ENCODE peak calls at places on chromosomes 13 and 19, in ten cellular contexts. F is A549, V is IMR-90, W is uterus, O is testis, Z is lower leg skin, S is HCT116, K is suprapubic skin, D is ovary, P is Peyer's patch. I is an unnamed sample.

GRCh38 chr19:17418710-17419109 is 1.1 kb upstream of the MVB12A start:
- DNase-seq in F (no peak), V (no peak), W (no peak), O (no peak), Z (no peak), S (no peak), K (no peak), D (no peak), P (no peak), I (no peak)

GRCh38 chr13:91133941-91134772 is 213.3 kb upstream of the MIR17HG start:
- DNase-seq in F (peak; percentile 18), V (peak; percentile 54), W (no peak), O (peak; percentile 63), Z (peak; percentile 25), S (peak; percentile 45), K (no peak), D (no peak), P (peak; percentile 76), I (peak; percentile 36)

GRCh38 chr13:29593605-29594297 is 1.7 kb downstream of the SLC7A1 start:
- DNase-seq in F (no peak), V (no peak), W (no peak), O (no peak), Z (no peak), S (no peak), K (no peak), D (no peak), P (no peak), I (peak; percentile 24)

GRCh38 chr13:51826606-51827005 is 18.4 kb downstream of the TMEM272 start:
- DNase-seq in F (no peak), V (no peak), W (peak; percentile 66), O (peak; percentile 70), Z (no peak), S (no peak), K (no peak), D (peak; percentile 56), P (no peak), I (no peak)

GRCh38 chr19:6774821-6775707 is 2.6 kb downstream of the VAV1 start:
- DNase-seq in F (no peak), V (no peak), W (no peak), O (no peak), Z (no peak), S (no peak), K (no peak), D (no peak), P (no peak), I (no peak)

GRCh38 chr13:106484084-106484754 is 51.2 kb downstream of the EFNB2 start:
- DNase-seq in F (no peak), V (no peak), W (no peak), O (no peak), Z (no peak), S (no peak), K (no peak), D (no peak), P (no peak), I (no peak)

GRCh38 chr13:98333481-98333880 is 156.4 kb upstream of the RNF113B start:
- DNase-seq in F (no peak), V (no peak), W (no peak), O (no peak), Z (no peak), S (no peak), K (no peak), D (no peak), P (no peak), I (no peak)

GRCh38 chr19:16564842-16565241 is 7.4 kb downstream of the SLC35E1 start:
- DNase-seq in F (no peak), V (no peak), W (no peak), O (no peak), Z (no peak), S (no peak), K (no peak), D (no peak), P (no peak), I (no peak)

DNA sequence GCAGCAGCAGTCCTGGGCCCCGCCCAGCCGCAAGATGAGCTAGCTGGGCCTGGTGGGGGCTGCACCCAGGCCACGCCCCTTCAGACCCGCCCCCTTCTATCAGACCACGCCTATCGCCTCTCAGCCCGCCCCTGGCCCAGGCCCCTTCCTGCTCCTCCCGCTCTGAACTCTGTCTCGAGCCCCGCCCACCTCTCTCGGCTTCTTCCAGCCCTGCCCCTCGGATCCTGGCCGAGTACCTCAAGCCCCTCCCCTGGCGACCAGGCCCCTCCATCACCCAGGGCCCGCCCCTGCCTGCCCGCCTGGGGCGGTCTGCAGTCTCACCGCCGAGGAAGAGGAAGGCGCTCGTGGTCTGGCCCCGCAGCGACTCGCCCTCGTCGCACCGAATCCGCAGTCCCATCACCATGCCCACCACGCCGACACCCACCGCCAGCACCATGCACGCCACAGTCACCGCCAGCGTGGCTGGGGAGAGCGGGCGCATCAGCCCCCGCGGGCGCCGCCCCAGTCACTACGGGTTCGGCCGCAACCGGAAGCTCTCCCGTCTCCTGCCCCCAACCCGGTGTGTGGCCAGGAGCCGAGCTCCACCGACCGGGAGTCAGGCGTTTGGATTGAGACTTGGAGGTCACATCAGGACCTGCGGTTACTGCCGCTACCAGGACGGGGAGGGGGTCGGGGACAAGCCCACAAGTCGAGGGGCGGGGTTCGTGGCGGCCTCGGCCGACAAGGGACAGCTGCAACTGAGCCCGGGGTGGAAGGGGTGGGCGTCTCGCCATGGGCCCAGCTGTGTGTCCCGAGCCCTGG is 1.0 kb downstream of the CLDND2 start:
- DNase-seq in F (peak; percentile 93), V (peak; percentile 98), W (peak; percentile 100), O (peak; percentile 100), Z (peak; percentile 99), S (peak; percentile 97), K (peak; percentile 100), D (peak; percentile 100), P (peak; percentile 100), I (peak; percentile 99)
- TF ChIP-seq POLR2A in F (peak; percentile 92), V (peak; percentile 57), W (no peak), O (no peak), Z (no peak), S (peak; percentile 17), K (no peak), D (no peak), P (no peak), I (peak; percentile 81)

DNA sequence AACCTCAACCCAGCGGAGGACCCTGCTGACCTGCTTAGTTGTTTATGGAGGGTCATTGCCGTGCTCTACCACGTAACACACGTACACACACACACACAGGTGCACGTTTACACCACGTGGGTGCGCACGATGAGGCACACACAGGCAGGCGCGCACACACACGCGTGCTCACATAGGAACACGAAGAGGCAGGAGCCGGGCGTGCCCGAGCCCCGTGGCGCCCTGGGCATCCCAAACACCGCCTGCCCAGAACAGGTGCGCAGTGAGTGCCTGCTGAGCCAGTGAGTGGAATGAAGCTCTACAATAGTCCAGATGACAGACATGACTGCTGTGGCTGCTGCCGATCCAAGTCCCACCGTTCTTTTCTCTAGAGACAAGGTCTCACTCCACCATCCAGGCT is 11.2 kb upstream of the MADCAM1 start:
- DNase-seq in F (no peak), V (no peak), W (no peak), O (no peak), Z (no peak), S (no peak), K (no peak), D (no peak), P (no peak), I (no peak)
- TF ChIP-seq POLR2A in F (no peak), V (no peak), W (no peak), O (no peak), Z (no peak), S (no peak), K (no peak), D (no peak), P (no peak), I (no peak)

GRCh38 chr19:47268028-47268427 is 6.7 kb upstream of the INAFM1 start:
- DNase-seq in F (no peak), V (no peak), W (no peak), O (no peak), Z (no peak), S (no peak), K (no peak), D (no peak), P (no peak), I (no peak)

GRCh38 chr19:47269596-47269995 is 5.1 kb upstream of the INAFM1 start:
- DNase-seq in F (no peak), V (no peak), W (no peak), O (no peak), Z (no peak), S (no peak), K (no peak), D (no peak), P (no peak), I (no peak)

GRCh38 chr19:47267350-47267759 is 7.3 kb upstream of the INAFM1 start:
- DNase-seq in F (no peak), V (no peak), W (no peak), O (no peak), Z (no peak), S (no peak), K (no peak), D (no peak), P (no peak), I (no peak)

GRCh38 chr19:47264629-47265028 is 8.3 kb downstream of the CCDC9 start:
- DNase-seq in F (no peak), V (no peak), W (no peak), O (no peak), Z (no peak), S (no peak), K (no peak), D (no peak), P (no peak), I (no peak)

GRCh38 chr19:47266401-47266885 is 8.2 kb upstream of the INAFM1 start:
- DNase-seq in F (no peak), V (no peak), W (no peak), O (no peak), Z (no peak), S (no peak), K (no peak), D (no peak), P (no peak), I (no peak)
- TF ChIP-seq POLR2A in F (no peak), V (no peak), W (no peak), O (no peak), Z (no peak), S (no peak), K (no peak), D (no peak), P (no peak), I (no peak)

GRCh38 chr13:113979791-113980471 is 6.1 kb upstream of the C13orf46 start:
- DNase-seq in F (no peak), V (no peak), W (peak; percentile 12), O (no peak), Z (no peak), S (no peak), K (no peak), D (no peak), P (peak; percentile 36), I (no peak)
- TF ChIP-seq POLR2A in F (no peak), V (no peak), W (no peak), O (no peak), Z (no peak), S (no peak), K (no peak), D (no peak), P (no peak), I (no peak)

I was measured in erythroblast.